ENCODE peak calls at places on chromosome 19, in five cellular contexts. G is fibroblast of lung, H is A549, O is neural progenitor cell, R is ascending aorta. E is an unnamed sample.

GRCh38 chr19:45781282-45782161 is 768 bp downstream of the DMPK start:
- DNase-seq in G (no peak), H (peak), O (no peak), R (no peak), E (no peak)

GRCh38 chr19:45790942-45791341 is 1.7 kb downstream of the DMWD start:
- DNase-seq in G (no peak), H (no peak), O (no peak), R (no peak), E (no peak)

GRCh38 chr19:4322942-4323665 is 15.5 kb downstream of the STAP2 start:
- DNase-seq in G (no peak), H (peak), O (no peak), R (no peak), E (no peak)

GRCh38 chr19:48190288-48191284 is 20.1 kb downstream of the ZSWIM9 start:
- DNase-seq in G (peak), H (peak), O (peak), R (peak), E (no peak)

GRCh38 chr19:16368385-16369305 is 44.0 kb downstream of the KLF2 start:
- DNase-seq in G (no peak), H (no peak), O (no peak), R (no peak), E (no peak)

GRCh38 chr19:1767464-1767933 is 14.2 kb downstream of the ONECUT3 start:
- DNase-seq in G (no peak), H (no peak), O (peak), R (no peak), E (no peak)

GRCh38 chr19:11843741-11844140 is 4.8 kb upstream of the ZNF439 start:
- DNase-seq in G (no peak), H (no peak), O (no peak), R (no peak), E (no peak)

GRCh38 chr19:30093966-30094770 is 152.1 kb downstream of the URI1 start:
- DNase-seq in G (no peak), H (no peak), O (no peak), R (no peak), E (no peak)

GRCh38 chr19:15126511-15126910 is 19.3 kb downstream of the SYDE1 start:
- DNase-seq in G (no peak), H (no peak), O (no peak), R (no peak), E (peak)

GRCh38 chr19:33358408-33358807 is 15.1 kb upstream of the CEBPG start:
- DNase-seq in G (no peak), H (no peak), O (no peak), R (no peak), E (no peak)

GRCh38 chr19:11279505-11280236 is 16.3 kb upstream of the TSPAN16 start:
- DNase-seq in G (no peak), H (no peak), O (no peak), R (no peak), E (peak)

GRCh38 chr19:33767898-33768413 is 28.7 kb upstream of the KCTD15 start:
- DNase-seq in G (peak), H (peak), O (peak), R (no peak), E (peak)

DNA sequence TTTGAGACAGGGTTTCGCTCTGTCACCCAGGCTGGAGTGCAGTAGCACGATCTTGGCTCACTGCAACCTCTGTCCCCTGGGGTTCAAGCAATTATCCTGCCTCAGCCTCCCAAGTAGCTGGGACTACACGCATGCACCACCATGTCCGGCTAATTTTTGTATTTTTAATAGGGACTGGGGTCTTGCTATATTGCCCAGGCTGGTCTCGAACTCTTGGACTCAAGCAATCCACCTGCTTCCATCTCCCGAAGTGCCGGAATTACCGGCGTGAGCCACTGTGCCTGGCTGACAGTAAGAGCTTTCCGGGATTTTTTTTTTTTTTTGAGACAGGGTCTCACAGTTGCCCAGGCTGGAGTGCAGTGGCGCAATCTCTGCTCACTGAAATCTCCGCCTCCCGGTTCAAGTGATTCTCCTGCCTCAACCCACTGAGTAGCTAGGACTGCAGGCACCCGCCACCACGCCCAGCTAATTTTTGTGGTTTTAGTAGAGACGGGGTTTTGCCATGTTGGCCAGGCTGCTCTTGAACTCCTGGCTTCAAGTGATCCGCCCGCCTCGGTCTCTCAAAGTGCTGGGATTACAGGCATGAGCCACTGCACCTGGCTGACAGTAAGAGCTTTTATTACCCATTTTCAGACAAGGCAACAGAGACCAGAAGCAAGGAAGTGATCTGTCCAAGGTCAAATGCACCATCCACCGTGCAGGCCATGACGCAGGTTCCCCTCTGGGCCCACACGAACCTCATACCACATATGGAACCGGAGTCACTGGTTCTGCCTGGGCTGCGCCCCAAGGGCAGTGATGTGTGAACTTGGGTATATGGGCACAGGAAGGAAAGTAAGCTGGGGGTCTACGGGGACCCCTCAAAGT is 21.0 kb downstream of the RFX1 start:
- DNase-seq in G (no peak), H (no peak), O (no peak), R (no peak), E (no peak)
- TF ChIP-seq CTCF in G (no peak), H (no peak), O (no peak), R (no peak), E (no peak)

DNA sequence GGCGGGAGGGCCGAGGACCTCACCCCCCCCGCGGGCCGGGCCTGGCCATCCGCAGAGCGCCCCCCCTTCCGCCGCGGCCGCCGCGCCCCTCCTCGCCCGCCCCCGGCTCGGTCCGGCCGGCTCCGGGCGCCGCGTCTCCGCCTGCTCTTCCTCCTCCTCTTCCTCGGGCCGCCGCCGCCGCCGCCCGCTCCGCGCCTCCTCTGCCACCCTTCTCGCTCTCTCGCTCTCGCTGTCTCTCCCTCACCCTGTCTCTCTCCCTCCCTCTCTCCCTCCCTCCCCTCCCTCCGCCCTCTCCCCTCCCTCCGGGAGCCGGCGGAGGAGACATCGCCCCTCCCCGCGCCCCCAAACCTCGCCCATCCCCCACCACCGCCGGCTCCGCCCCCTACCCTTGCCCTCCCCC is at the start of gene SHANK1:
- DNase-seq in G (peak), H (no peak), O (peak), R (no peak), E (no peak)
- H3K4me3 ChIP-seq in G (peak), H (peak), O (peak), R (peak), E (peak)

DNA sequence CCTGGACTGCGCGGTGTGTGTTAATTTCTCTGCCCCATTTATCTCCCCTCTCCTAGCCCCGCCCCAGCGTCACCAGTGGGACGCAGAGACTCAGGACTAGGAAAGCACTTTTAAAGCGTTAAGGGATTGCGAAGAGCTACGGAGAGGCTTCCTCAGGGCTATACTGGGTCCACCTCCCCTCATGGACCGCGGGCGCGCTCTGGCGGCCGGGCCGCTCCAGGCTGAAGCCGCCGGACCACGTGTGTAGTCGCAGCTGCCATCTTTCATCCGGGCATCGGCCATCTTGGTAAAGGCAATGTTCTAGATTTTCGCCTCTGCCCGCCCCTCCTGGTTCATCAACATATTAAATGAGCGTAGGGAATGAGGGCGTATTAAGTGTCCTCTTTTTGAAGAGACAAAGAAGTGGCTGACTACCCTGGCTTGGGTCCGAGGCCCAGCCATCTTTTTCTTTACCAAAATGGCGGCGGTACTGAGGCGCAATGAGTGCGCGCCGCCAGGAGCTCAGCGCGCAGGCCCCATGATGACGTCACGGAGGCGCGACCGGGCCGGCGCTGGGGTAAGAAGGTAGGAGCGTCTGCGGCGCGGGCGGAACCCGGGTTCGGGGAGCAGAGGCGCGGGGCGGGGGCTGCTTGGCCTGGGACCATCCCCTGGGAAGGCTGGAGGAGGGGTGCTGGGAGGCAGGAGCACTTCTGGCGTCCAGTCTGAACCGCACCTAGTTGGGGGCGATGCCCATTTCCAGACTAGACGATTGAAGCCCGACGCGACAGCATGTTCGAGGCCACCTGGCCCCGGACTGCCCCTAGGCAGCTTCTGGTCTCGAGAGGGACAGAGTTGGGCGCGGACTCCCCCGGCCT is at the start of gene CCDC124:
- DNase-seq in G (peak), H (peak), O (peak), R (peak), E (peak)
- TF ChIP-seq CTCF in G (peak), H (peak), O (peak), R (peak), E (peak)

GRCh38 chr19:3058009-3058820 is 4.1 kb downstream of the TLE5 start:
- DNase-seq in G (no peak), H (no peak), O (no peak), R (no peak), E (no peak)

GRCh38 chr19:3056454-3057016 is 5.8 kb downstream of the TLE5 start:
- DNase-seq in G (no peak), H (peak), O (peak), R (no peak), E (no peak)

GRCh38 chr19:3055741-3056453 is 6.4 kb downstream of the TLE5 start:
- DNase-seq in G (no peak), H (peak), O (no peak), R (no peak), E (no peak)

GRCh38 chr19:3058821-3059314 is 3.4 kb downstream of the TLE5 start:
- DNase-seq in G (no peak), H (no peak), O (no peak), R (no peak), E (no peak)

DNA sequence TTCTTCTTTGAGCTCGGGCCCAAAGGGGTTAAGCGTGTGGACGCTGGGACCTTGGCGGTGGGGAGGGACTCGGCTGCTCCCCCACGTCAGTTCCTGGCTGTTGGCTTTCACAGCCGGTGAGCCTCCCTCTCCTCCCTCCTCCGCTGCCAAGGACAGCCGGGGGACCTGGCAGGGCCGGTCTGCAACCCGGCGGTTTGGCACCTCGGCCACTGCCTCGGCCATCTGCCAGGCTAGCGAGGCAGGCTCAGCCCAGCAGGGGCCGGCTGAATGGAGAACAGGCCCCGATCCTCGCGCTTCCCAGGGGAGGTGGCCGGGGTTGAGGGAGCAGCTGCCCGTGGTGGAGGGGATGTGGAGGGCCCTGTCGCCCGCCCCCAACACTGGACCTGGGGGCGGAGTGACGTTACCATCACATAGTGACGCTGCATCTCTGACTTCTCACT is 5.0 kb downstream of the TLE5 start:
- DNase-seq in G (peak), H (peak), O (no peak), R (peak), E (peak)
- H3K4me3 ChIP-seq in G (peak), H (no peak), O (no peak), R (peak), E (no peak)

GRCh38 chr19:588093-588742 is 1.5 kb upstream of the HCN2 start:
- DNase-seq in G (peak), H (peak), O (peak), R (no peak), E (peak)
- TF ChIP-seq CTCF in G (peak), H (peak), O (peak), R (peak), E (peak)

DNA sequence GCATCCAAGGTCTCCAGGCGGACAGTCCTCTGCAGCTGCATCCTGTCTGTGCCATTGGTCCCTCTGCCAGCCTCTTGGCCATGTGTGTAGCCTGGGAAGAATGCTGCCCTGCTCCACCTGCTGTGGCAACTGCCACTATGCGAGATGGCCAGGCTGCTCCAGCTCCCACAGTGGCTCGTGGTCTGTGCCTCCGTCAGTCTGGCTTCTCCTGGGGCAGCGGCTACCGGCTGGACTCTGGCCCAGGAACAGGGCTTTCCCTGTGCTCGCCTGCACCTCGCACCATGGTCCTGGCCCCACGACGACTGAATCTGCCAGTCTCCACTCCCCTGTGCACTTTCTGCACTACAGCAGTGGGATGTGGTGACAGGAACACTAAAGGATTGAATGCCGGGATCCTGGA is 26.7 kb upstream of the FFAR2 start:
- DNase-seq in G (no peak), H (no peak), O (no peak), R (no peak), E (no peak)
- H3K4me3 ChIP-seq in G (no peak), H (no peak), O (no peak), R (no peak), E (no peak)

GRCh38 chr19:39031368-39032163 is 783 bp downstream of the FBXO27 start:
- DNase-seq in G (peak), H (peak), O (peak), R (peak), E (peak)
- TF ChIP-seq CTCF in G (no peak), H (no peak), O (peak), R (no peak), E (no peak)

E was measured in fibroblast of the aortic adventitia.